ENCODE peak calls at places on chromosomes 2 and 18, in five cellular contexts. D is NCI-H1694 treated with DMSO at 0.1 percent for 48 hours, J is SW480, E is fibroblast of lung, K is NCI-H2081. M is an unnamed sample.

GRCh38 chr2:26462511-26463251 is 15.2 kb downstream of the OTOF start:
- DNase-seq in K (peak; percentile 54), J (peak; percentile 43), E (peak; percentile 77), D (peak; percentile 29), M (peak; percentile 74)

GRCh38 chr2:24926220-24926601 is 6.2 kb upstream of the ADCY3 start:
- DNase-seq in J (no peak), D (no peak), K (no peak), E (no peak), M (no peak)

GRCh38 chr2:16102976-16103380 is 162.6 kb downstream of the MYCN start:
- DNase-seq in E (no peak), J (no peak), K (no peak), D (no peak), M (no peak)

GRCh38 chr18:33696332-33697162 is 118.5 kb downstream of the ASXL3 start:
- DNase-seq in J (no peak), D (no peak), E (peak; percentile 3), K (no peak), M (no peak)

GRCh38 chr2:102436284-102436683 is 13.3 kb downstream of the IL18RAP start:
- DNase-seq in D (no peak), E (peak; percentile 78), J (no peak), K (no peak), M (no peak)

GRCh38 chr2:237429761-237430160 is 15.8 kb upstream of the COL6A3 start:
- DNase-seq in K (no peak), E (peak; percentile 68), J (no peak), D (no peak), M (no peak)

GRCh38 chr2:64311948-64312621 is 141.9 kb upstream of the LGALSL start:
- DNase-seq in D (peak; percentile 80), K (peak; percentile 7), E (peak; percentile 91), J (peak; percentile 98), M (peak; percentile 90)

GRCh38 chr2:98277156-98277859 is 68.9 kb upstream of the CNGA3 start:
- DNase-seq in J (no peak), E (no peak), K (no peak), D (no peak), M (no peak)

GRCh38 chr2:219286436-219287115 is 7.4 kb downstream of the DNAJB2 start:
- DNase-seq in D (no peak), J (peak; percentile 88), E (no peak), K (no peak), M (no peak)

GRCh38 chr2:217837001-217837491 is 165.7 kb downstream of the TNS1 start:
- DNase-seq in E (peak; percentile 49), D (no peak), J (peak; percentile 54), K (no peak), M (peak; percentile 64)

GRCh38 chr18:31066267-31066666 is 23.7 kb upstream of the DSC3 start:
- DNase-seq in J (no peak), D (no peak), E (no peak), K (no peak), M (no peak)

GRCh38 chr2:165529130-165529529 is 59.6 kb downstream of the CSRNP3 start:
- DNase-seq in K (no peak), D (no peak), J (no peak), E (no peak), M (peak; percentile 51)

GRCh38 chr18:55048892-55049291 is 89.6 kb upstream of the CCDC68 start:
- DNase-seq in J (no peak), D (no peak), K (no peak), E (peak; percentile 70), M (peak; percentile 52)

GRCh38 chr2:184598313-184599053 is at the start of gene ZNF804A:
- DNase-seq in E (peak; percentile 76), D (peak; percentile 89), K (peak; percentile 88), J (no peak), M (no peak)

GRCh38 chr2:171531291-171531690 is 9.0 kb downstream of the CYBRD1 start:
- DNase-seq in E (peak; percentile 81), K (no peak), J (no peak), D (no peak), M (peak; percentile 78)

GRCh38 chr18:408367-408766 is 92.1 kb downstream of the COLEC12 start:
- DNase-seq in K (no peak), J (no peak), D (no peak), E (no peak), M (no peak)

GRCh38 chr2:9753665-9754531 is 89.4 kb upstream of the TAF1B start:
- DNase-seq in E (no peak), D (no peak), J (peak; percentile 85), K (no peak), M (no peak)

GRCh38 chr18:75065251-75066000 is 143.5 kb downstream of the PTGR3 start:
- DNase-seq in J (no peak), K (no peak), E (no peak), D (no peak), M (no peak)

GRCh38 chr18:60202702-60203101 is 169.9 kb downstream of the MC4R start:
- DNase-seq in D (no peak), E (no peak), K (no peak), J (no peak), M (no peak)

GRCh38 chr2:60961457-60961856 is 56.1 kb upstream of the PEX13 start:
- DNase-seq in K (no peak), J (no peak), D (no peak), E (peak; percentile 47), M (peak; percentile 52)

GRCh38 chr18:2411381-2411977 is 159.8 kb downstream of the METTL4 start:
- DNase-seq in D (no peak), J (no peak), E (peak; percentile 87), K (no peak), M (peak; percentile 77)

GRCh38 chr18:75089748-75090327 is 119.1 kb downstream of the PTGR3 start:
- DNase-seq in J (no peak), K (no peak), D (no peak), E (no peak), M (no peak)

GRCh38 chr2:216887132-216887531 is 27.3 kb upstream of the TNP1 start:
- DNase-seq in D (no peak), K (no peak), J (no peak), E (no peak), M (no peak)

GRCh38 chr18:8701546-8702118 is 3.7 kb upstream of the MTCL1 start:
- DNase-seq in E (peak; percentile 85), K (no peak), J (no peak), D (peak; percentile 5), M (peak; percentile 36)

GRCh38 chr2:105712981-105713596 is 31.6 kb upstream of the NCK2 start:
- DNase-seq in E (peak; percentile 69), K (no peak), D (no peak), J (peak; percentile 42), M (no peak)

GRCh38 chr2:96843538-96844268 is at the start of gene ANKRD23:
- DNase-seq in J (no peak), D (no peak), K (no peak), E (no peak), M (no peak)

GRCh38 chr2:172021074-172021931 is 21.6 kb downstream of the METAP1D start:
- DNase-seq in K (peak; percentile 6), E (no peak), J (no peak), D (no peak), M (no peak)

GRCh38 chr2:222311978-222312738 is 13.4 kb upstream of the PAX3 start:
- DNase-seq in E (no peak), J (no peak), D (no peak), K (no peak), M (no peak)

GRCh38 chr18:886076-886475 is 18.6 kb upstream of the ADCYAP1 start:
- DNase-seq in D (no peak), E (no peak), J (no peak), K (no peak), M (no peak)

GRCh38 chr18:24763765-24764548 is 303.5 kb downstream of the HRH4 start:
- DNase-seq in K (no peak), J (no peak), E (peak; percentile 48), D (no peak), M (peak; percentile 73)

GRCh38 chr2:50126845-50127244 is 905.1 kb downstream of the NRXN1 start:
- DNase-seq in J (no peak), D (no peak), K (peak; percentile 96), E (no peak), M (no peak)

GRCh38 chr2:228846161-228846560 is 424.9 kb downstream of the PID1 start:
- DNase-seq in D (no peak), K (no peak), E (no peak), J (no peak), M (no peak)

GRCh38 chr2:36500072-36500471 is 97.9 kb downstream of the FEZ2 start:
- DNase-seq in K (no peak), J (no peak), E (no peak), D (no peak), M (no peak)

GRCh38 chr2:9102861-9103662 is 99.6 kb upstream of the MBOAT2 start:
- DNase-seq in K (no peak), J (peak; percentile 96), E (peak; percentile 51), D (no peak), M (no peak)